ENCODE peak calls at places on chromosomes 5 and 9, in four cellular contexts. F is GM12878, N is K562, Q is HepG2. U is an unnamed sample.

GRCh38 chr5:94174748-94175411 is 433.5 kb upstream of the POU5F2 start:
- DNase-seq in N (no peak), Q (no peak), F (no peak), U (no peak)

GRCh38 chr9:127140181-127140580 is 17.7 kb upstream of the ANGPTL2 start:
- DNase-seq in Q (no peak), N (no peak), F (no peak), U (no peak)

GRCh38 chr5:122164831-122165573 is 35.7 kb downstream of the ZNF474 start:
- DNase-seq in F (no peak), N (no peak), Q (no peak), U (no peak)

GRCh38 chr9:124973807-124974206 is 32.9 kb upstream of the GOLGA1 start:
- DNase-seq in Q (no peak), N (peak), F (no peak), U (no peak)

GRCh38 chr5:76403963-76404693 is 1.0 kb downstream of the IQGAP2 start:
- DNase-seq in N (peak), F (peak), Q (peak), U (peak)

GRCh38 chr5:65163698-65164097 is 318.0 kb downstream of the ADAMTS6 start:
- DNase-seq in F (no peak), N (no peak), Q (no peak), U (no peak)

GRCh38 chr5:80607832-80608231 is 37.8 kb upstream of the ANKRD34B start:
- DNase-seq in N (no peak), F (peak), Q (peak), U (no peak)

GRCh38 chr5:35835796-35836742 is 20.6 kb upstream of the IL7R start:
- DNase-seq in F (no peak), N (no peak), Q (no peak), U (no peak)

GRCh38 chr9:22913518-22913917 is 466.9 kb downstream of the DMRTA1 start:
- DNase-seq in Q (no peak), N (no peak), F (peak), U (no peak)

GRCh38 chr9:72945391-72945790 is 7.5 kb downstream of the ALDH1A1 start:
- DNase-seq in Q (no peak), F (no peak), N (no peak), U (peak)

GRCh38 chr5:142495561-142495960 is 170.7 kb upstream of the SPRY4 start:
- DNase-seq in N (no peak), Q (no peak), F (no peak), U (no peak)

GRCh38 chr5:112276996-112277395 is 142.1 kb downstream of the EPB41L4A start:
- DNase-seq in Q (no peak), N (no peak), F (no peak), U (no peak)

GRCh38 chr9:94921656-94922055 is 195.2 kb downstream of the AOPEP start:
- DNase-seq in F (no peak), Q (no peak), N (no peak), U (no peak)

GRCh38 chr9:99134893-99135341 is 30.0 kb downstream of the TGFBR1 start:
- DNase-seq in F (peak), N (no peak), Q (no peak), U (no peak)

GRCh38 chr5:181053760-181054122 is 13.7 kb downstream of the BTNL9 start:
- DNase-seq in Q (no peak), F (no peak), N (no peak), U (no peak)

GRCh38 chr5:22852807-22853670 is at the start of gene CDH12:
- DNase-seq in N (no peak), F (no peak), Q (no peak), U (no peak)

GRCh38 chr5:102411-103043 is 10.6 kb downstream of the PLEKHG4B start:
- DNase-seq in F (no peak), Q (no peak), N (no peak), U (no peak)

GRCh38 chr9:131179561-131180219 is 54.3 kb downstream of the NUP214 start:
- DNase-seq in N (no peak), F (peak), Q (no peak), U (no peak)

GRCh38 chr5:173763410-173763809 is 124.7 kb upstream of the CPEB4 start:
- DNase-seq in N (peak), Q (no peak), F (no peak), U (no peak)

GRCh38 chr9:97969014-97969413 is 14.1 kb upstream of the ANP32B start:
- DNase-seq in Q (no peak), N (no peak), F (no peak), U (no peak)

GRCh38 chr5:60823574-60823973 is 20.5 kb downstream of the ELOVL7 start:
- DNase-seq in F (no peak), N (no peak), Q (no peak), U (no peak)

GRCh38 chr9:124010665-124011321 is 775 bp upstream of the LHX2 start:
- DNase-seq in F (no peak), N (no peak), Q (no peak), U (peak)

DNA sequence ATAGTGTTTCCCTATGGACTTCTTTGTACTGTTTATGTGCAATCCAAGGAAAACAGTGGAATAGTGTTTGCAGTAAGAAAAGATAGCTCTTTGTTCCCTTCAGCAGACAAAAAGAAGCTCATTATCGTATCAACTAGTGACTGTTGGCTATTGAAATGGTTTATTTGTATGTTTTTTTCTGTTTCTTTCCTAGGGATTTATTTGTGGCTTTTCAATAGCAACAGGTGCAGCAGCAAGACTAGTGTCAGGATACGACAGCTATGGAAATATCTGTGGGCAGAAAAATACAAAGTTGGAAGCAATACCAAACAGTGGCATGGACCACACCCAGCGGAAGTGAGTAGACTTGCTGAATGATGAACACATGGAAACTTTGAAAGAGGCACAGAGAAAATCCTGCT is 65.1 kb downstream of the SLC44A1 start:
- DNase-seq in Q (no peak), N (no peak), F (no peak), U (no peak)
- TF ChIP-seq ESRRA in Q (no peak), N (no peak), F (no peak), U (no peak)

GRCh38 chr5:6829150-6829784 is 116.0 kb downstream of the TENT4A start:
- DNase-seq in Q (no peak), N (no peak), F (peak), U (no peak)
- TF ChIP-seq HDAC2 in Q (no peak), N (no peak), F (no peak), U (no peak)

DNA sequence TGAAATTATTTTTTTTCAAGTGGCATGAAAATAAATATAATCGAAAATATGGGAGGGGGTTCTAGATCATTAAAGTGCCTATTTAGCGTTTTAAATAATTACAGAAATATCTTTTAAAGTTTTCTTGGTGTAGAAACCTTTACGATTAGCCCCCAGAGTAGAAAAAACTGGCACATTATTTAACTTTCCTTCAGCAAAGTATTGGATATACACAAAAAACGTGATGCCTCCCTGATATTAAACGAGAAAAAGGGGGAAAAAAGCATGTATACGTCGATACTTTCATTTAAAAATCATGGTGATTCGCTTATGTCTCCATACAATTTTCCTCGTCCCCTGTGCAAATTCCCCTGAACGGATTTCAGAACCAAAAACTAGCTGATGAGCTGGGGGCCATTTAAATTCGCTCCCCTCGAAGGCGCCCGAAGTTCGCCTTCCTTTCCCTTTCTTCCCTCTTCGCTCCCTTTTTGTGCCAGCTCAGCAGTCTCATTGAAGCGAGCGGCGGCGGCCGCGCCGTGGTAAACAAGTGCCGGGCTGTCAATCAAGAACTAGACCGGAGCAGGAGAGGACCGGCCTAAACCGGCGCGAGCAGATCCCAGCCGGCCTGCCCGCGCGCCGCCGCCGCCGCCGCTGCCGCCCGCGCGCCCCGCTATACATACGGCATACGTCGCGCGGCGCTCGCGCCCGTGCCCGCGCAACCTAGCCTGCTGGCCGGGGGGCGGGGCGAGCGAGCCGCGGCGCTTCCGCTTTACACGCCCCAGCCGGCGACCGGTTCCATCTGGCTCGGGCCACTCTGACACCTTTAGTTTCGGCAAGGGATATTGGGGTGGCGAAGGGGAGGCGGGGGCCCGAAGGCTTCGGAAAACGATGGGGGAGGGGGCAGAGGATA is 3.3 kb downstream of the ARRDC3 start:
- DNase-seq in F (peak), Q (peak), N (peak), U (peak)
- TF ChIP-seq POLR2A in F (peak), Q (no peak), N (peak), U (no peak)

GRCh38 chr5:95727764-95728191 is 3.4 kb upstream of the RHOBTB3 start:
- DNase-seq in F (peak), Q (peak), N (no peak), U (no peak)
- TF ChIP-seq ESRRA in F (no peak), Q (no peak), N (peak), U (no peak)

GRCh38 chr9:116075191-116075590 is 78.4 kb upstream of the PAPPA start:
- DNase-seq in N (no peak), Q (no peak), F (no peak), U (no peak)

GRCh38 chr9:116073826-116074225 is 79.8 kb upstream of the PAPPA start:
- DNase-seq in Q (no peak), N (no peak), F (no peak), U (no peak)

GRCh38 chr9:116072046-116072445 is 81.5 kb upstream of the PAPPA start:
- DNase-seq in F (no peak), Q (no peak), N (no peak), U (no peak)

GRCh38 chr9:116078640-116079039 is 75.0 kb upstream of the PAPPA start:
- DNase-seq in F (no peak), Q (no peak), N (no peak), U (no peak)

GRCh38 chr9:116074658-116075057 is 78.9 kb upstream of the PAPPA start:
- DNase-seq in Q (no peak), N (no peak), F (no peak), U (no peak)
- TF ChIP-seq HDAC2 in Q (no peak), N (no peak), F (no peak), U (no peak)

DNA sequence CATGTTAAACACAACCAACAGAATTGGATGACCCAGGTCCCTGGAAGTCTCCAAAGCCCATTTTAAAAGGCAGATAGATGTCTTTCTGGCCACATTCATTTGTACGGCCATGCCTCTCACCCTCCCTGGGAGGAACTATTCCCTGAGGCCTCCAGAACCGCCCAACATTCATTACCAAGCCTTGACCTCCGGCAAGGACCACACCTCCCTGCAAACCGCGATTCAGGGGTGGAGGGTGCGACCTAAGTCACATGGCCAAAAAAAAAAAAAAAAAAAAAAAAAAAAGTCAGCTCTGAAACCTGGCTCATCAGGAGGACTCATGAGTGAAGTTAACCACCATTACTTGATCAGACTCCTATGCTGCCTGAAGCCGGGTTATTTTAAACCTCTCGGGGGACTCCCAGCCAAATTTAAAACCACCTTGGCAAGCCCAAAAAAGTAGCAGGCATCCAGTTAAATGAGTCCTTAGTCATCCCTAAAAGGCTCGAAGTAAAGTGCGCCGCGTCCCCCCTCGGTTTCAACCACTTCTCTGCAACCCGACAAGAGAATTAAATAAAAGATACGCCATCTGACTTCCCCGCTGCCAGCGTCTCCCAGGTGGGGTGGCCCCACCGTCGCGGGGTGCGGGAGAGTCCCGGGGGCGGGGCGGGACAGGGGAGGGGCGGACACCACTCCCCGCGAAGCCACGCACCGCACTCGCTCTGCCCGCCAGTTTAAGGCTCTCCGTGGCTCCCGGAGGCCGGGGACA is 2.4 kb downstream of the KLF9 start:
- DNase-seq in Q (peak), N (peak), F (peak), U (no peak)
- TF ChIP-seq POLR2A in Q (no peak), N (no peak), F (no peak), U (no peak)

GRCh38 chr5:53041071-53041692 is 52.0 kb downstream of the ITGA2 start:
- DNase-seq in Q (no peak), N (no peak), F (peak), U (no peak)

GRCh38 chr5:53037141-53037859 is 48.1 kb downstream of the ITGA2 start:
- DNase-seq in F (no peak), N (no peak), Q (no peak), U (peak)

GRCh38 chr5:53038196-53038847 is 49.2 kb downstream of the ITGA2 start:
- DNase-seq in N (no peak), Q (no peak), F (no peak), U (no peak)

GRCh38 chr5:53041740-53042139 is 52.6 kb downstream of the ITGA2 start:
- DNase-seq in N (no peak), F (no peak), Q (no peak), U (no peak)

DNA sequence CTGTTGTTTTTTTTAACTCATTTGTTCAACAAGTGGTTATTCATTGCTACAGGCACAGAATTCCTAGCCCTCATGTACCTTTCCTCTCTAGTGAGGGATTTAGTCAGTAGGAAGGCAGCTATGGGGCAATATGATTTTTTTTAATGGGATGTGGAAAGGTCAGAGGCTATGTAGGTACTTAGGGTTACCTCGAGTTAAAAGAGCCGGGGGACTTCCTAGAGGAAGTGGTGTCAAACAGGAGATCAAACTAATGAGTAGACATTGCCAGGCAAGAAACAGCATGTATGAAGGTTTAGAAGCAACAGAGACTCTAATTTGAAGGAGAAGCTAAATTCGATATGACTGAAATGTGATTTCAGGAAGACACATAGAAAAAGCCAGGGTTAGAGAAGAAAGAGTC is 50.7 kb downstream of the ITGA2 start:
- DNase-seq in F (no peak), N (no peak), Q (no peak), U (no peak)
- TF ChIP-seq ESRRA in F (no peak), N (no peak), Q (no peak), U (no peak)

GRCh38 chr5:149153751-149154610 is 12.7 kb downstream of the ABLIM3 start:
- DNase-seq in F (no peak), N (peak), Q (peak), U (no peak)
- TF ChIP-seq HDAC2 in F (no peak), N (peak), Q (no peak), U (no peak)

GRCh38 chr5:139650031-139650688 is 2.0 kb downstream of the CXXC5 start:
- DNase-seq in F (no peak), Q (no peak), N (peak), U (no peak)

GRCh38 chr5:139647406-139648204 is 544 bp upstream of the CXXC5 start:
- DNase-seq in F (no peak), N (no peak), Q (no peak), U (no peak)

GRCh38 chr5:139646912-139647391 is 1.2 kb upstream of the CXXC5 start:
- DNase-seq in N (peak), Q (no peak), F (no peak), U (no peak)

GRCh38 chr5:139649082-139649991 is 1.2 kb downstream of the CXXC5 start:
- DNase-seq in Q (no peak), F (no peak), N (peak), U (no peak)

GRCh38 chr5:139648205-139649081 is at the start of gene CXXC5:
- DNase-seq in N (peak), Q (no peak), F (no peak), U (peak)
- TF ChIP-seq POLR2A in N (peak), Q (no peak), F (peak), U (peak)

DNA sequence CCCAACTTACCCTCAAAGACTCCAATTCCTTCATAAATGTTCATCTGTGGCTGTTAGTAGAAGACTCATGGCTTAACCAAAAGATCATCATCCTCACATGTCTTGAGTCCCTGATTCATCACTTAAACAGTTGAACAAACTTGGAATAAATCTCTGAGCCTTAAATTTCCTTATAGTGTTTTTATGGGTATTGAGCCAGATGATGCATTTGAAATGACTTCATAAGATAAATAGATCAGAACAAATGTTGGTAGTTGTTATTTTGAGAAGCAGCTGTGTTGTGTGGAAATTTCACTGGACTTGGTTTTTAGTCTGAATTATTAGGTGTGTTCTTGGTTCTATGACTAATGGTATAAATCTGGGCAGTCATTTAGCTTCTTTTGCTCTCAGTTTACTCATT is 236.2 kb downstream of the NNT start:
- DNase-seq in N (no peak), F (no peak), Q (no peak), U (no peak)
- TF ChIP-seq ESRRA in N (no peak), F (no peak), Q (no peak), U (no peak)